ENCODE peak calls at places on chromosomes 13 and 19, in nine cellular contexts. E is CD8-positive, alpha-beta memory T cell; U is psoas muscle; C is neuronal stem cell; N is body of pancreas; H is hepatocyte; B is upper lobe of right lung; K is breast epithelium; F is pancreas. R is an unnamed sample.
A peak's percentile ranks its signal among the peaks of the same experiment; 100 is the strongest.

GRCh38 chr13:96677029-96677428 is 317.2 kb downstream of the OXGR1 start:
- DNase-seq in B (no peak), N (no peak), K (no peak), H (no peak), F (no peak), C (no peak), E (no peak), U (no peak), R (no peak)

GRCh38 chr13:97327521-97328221 is 105.5 kb downstream of the MBNL2 start:
- DNase-seq in K (no peak), B (no peak), F (no peak), E (no peak), N (no peak), U (no peak), C (no peak), H (no peak), R (no peak)

GRCh38 chr19:23509686-23510450 is 114.6 kb upstream of the ZNF91 start:
- DNase-seq in U (no peak), F (no peak), H (no peak), C (no peak), N (no peak), K (no peak), B (no peak), E (no peak), R (no peak)

GRCh38 chr13:21232196-21232595 is 55.7 kb downstream of the MRPL57 start:
- DNase-seq in C (no peak), F (no peak), N (no peak), E (no peak), B (no peak), H (peak; percentile 19), K (no peak), U (peak; percentile 27), R (no peak)

GRCh38 chr13:46031581-46032263 is 20.8 kb downstream of the ZC3H13 start:
- DNase-seq in K (no peak), U (no peak), N (no peak), C (no peak), B (no peak), H (no peak), E (no peak), F (no peak), R (no peak)

GRCh38 chr19:15457701-15458484 is 6.5 kb downstream of the RASAL3 start:
- DNase-seq in B (no peak), F (no peak), H (no peak), E (no peak), U (no peak), C (no peak), K (no peak), N (no peak), R (no peak)

GRCh38 chr13:113658836-113659235 is 838 bp upstream of the ATP4B start:
- DNase-seq in N (no peak), H (no peak), E (no peak), B (peak; percentile 45), K (peak; percentile 37), U (no peak), F (peak; percentile 37), C (no peak), R (no peak)

GRCh38 chr13:26021516-26021915 is 30.3 kb downstream of the SHISA2 start:
- DNase-seq in E (no peak), B (no peak), C (no peak), K (no peak), F (no peak), N (no peak), H (no peak), U (no peak), R (no peak)

GRCh38 chr19:17402982-17403855 is 2.2 kb downstream of the BST2 start:
- DNase-seq in C (peak; percentile 86), E (no peak), B (no peak), F (no peak), U (peak; percentile 44), K (no peak), N (no peak), H (peak; percentile 54), R (no peak)
- H3K4me3 ChIP-seq in C (peak overlapping the region; percentile 76), E (no peak overlapping the region), B (peak overlapping the region; percentile 55), F (peak overlapping the region; percentile 34), U (peak overlapping the region; percentile 65), K (peak overlapping the region; percentile 68), N (no peak overlapping the region), H (no peak overlapping the region), R (peak overlapping the region; percentile 70)

DNA sequence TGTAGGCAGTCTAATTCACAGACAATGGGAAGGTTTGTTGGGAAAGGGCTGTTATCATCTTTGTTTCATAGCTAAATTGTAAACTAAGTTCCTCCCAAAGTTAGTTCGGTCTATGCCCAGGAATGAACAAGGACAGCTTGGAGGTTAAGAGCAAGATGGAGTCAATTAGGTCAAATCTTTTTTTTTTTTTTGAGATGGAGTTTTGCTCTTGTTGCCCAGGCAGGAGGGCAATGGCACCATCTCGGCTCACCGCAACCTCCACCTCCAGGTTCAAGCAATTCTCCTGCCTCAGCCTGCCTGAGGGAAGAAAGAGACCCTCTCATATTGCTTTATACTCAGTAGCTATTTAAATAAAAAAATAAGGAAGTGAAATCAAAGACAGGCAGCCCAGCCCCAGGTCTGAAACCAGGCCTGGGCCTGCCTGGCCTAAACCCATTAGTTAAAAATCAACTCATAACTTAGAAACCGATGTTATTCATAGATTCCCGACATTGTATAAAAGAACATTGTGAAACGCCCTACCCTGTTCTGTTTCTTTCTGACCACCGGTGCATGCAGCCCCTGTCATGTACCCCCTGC is 297.4 kb upstream of the SGCG start:
- DNase-seq in N (no peak), E (no peak), H (no peak), C (no peak), K (no peak), F (no peak), B (no peak), U (no peak), R (no peak)
- H3K4me1 ChIP-seq in N (no peaks in the 10 kb centered on the region), E (no peaks in the 10 kb centered on the region), H (no peaks in the 10 kb centered on the region), C (peaks cover 25% of the 10 kb centered on the region), K (no peaks in the 10 kb centered on the region), F (no peaks in the 10 kb centered on the region), B (no peaks in the 10 kb centered on the region), U (no peaks in the 10 kb centered on the region), R (no peaks in the 10 kb centered on the region)

GRCh38 chr19:40379446-40380198 is 10.4 kb downstream of the HIPK4 start:
- DNase-seq in B (no peak), E (no peak), U (no peak), K (no peak), C (no peak), H (no peak), N (no peak), F (no peak), R (no peak)

GRCh38 chr19:40381321-40381720 is 8.7 kb downstream of the HIPK4 start:
- DNase-seq in E (no peak), N (no peak), F (no peak), B (no peak), K (no peak), C (no peak), H (no peak), U (no peak), R (no peak)

GRCh38 chr19:40387151-40387550 is 2.8 kb downstream of the HIPK4 start:
- DNase-seq in B (no peak), U (no peak), F (no peak), E (no peak), K (no peak), C (no peak), H (no peak), N (no peak), R (no peak)

GRCh38 chr19:40380199-40381037 is 9.6 kb downstream of the HIPK4 start:
- DNase-seq in C (no peak), U (no peak), F (no peak), N (no peak), B (no peak), E (no peak), H (no peak), K (no peak), R (no peak)

GRCh38 chr19:40383668-40384248 is 6.2 kb downstream of the HIPK4 start:
- DNase-seq in C (no peak), H (no peak), E (no peak), B (no peak), K (no peak), F (no peak), N (no peak), U (no peak), R (no peak)
- H3K36me3 ChIP-seq in C (peaks cover 13% of the 10 kb centered on the region), H (no peaks in the 10 kb centered on the region), E (no peaks in the 10 kb centered on the region), B (peaks cover 11% of the 10 kb centered on the region), K (no peaks in the 10 kb centered on the region), F (no peaks in the 10 kb centered on the region), N (peaks cover 1% of the 10 kb centered on the region), U (no peaks in the 10 kb centered on the region), R (no peaks in the 10 kb centered on the region)

GRCh38 chr13:91400094-91400462 is 1.7 kb downstream of the GPC5 start:
- DNase-seq in N (no peak), F (no peak), B (no peak), H (no peak), U (no peak), K (no peak), E (no peak), C (no peak), R (no peak)
- H3K4me3 ChIP-seq in N (no peak overlapping the region), F (no peak overlapping the region), B (peak overlapping the region; percentile 54), H (no peak overlapping the region), U (no peak overlapping the region), K (no peak overlapping the region), E (no peak overlapping the region), C (no peak overlapping the region), R (no peak overlapping the region)

GRCh38 chr19:48254529-48254970 is 1.2 kb downstream of the CARD8 start:
- DNase-seq in F (no peak), B (no peak), K (no peak), H (no peak), U (no peak), N (no peak), E (no peak), C (no peak), R (no peak)
- H3K4me1 ChIP-seq in F (peaks cover 13% of the 10 kb centered on the region), B (peaks cover 53% of the 10 kb centered on the region), K (no peaks in the 10 kb centered on the region), H (peaks cover 10% of the 10 kb centered on the region), U (peaks cover 14% of the 10 kb centered on the region), N (peaks cover 18% of the 10 kb centered on the region), E (peaks cover 81% of the 10 kb centered on the region), C (peaks cover 2% of the 10 kb centered on the region), R (peaks cover 16% of the 10 kb centered on the region)

GRCh38 chr13:99555149-99555548 is 53.9 kb downstream of the TM9SF2 start:
- DNase-seq in C (no peak), N (no peak), F (no peak), U (no peak), K (no peak), H (peak; percentile 39), B (no peak), E (no peak), R (no peak)

GRCh38 chr13:99556867-99557443 is 55.7 kb downstream of the TM9SF2 start:
- DNase-seq in C (no peak), K (no peak), H (no peak), N (no peak), U (no peak), F (no peak), B (no peak), E (no peak), R (no peak)

GRCh38 chr13:99548448-99548847 is 47.2 kb downstream of the TM9SF2 start:
- DNase-seq in B (no peak), H (no peak), N (no peak), C (no peak), U (no peak), F (no peak), K (no peak), E (no peak), R (no peak)

GRCh38 chr13:99558570-99559180 is 57.4 kb downstream of the TM9SF2 start:
- DNase-seq in B (no peak), E (no peak), F (no peak), N (no peak), H (no peak), U (no peak), C (no peak), K (no peak), R (no peak)

DNA sequence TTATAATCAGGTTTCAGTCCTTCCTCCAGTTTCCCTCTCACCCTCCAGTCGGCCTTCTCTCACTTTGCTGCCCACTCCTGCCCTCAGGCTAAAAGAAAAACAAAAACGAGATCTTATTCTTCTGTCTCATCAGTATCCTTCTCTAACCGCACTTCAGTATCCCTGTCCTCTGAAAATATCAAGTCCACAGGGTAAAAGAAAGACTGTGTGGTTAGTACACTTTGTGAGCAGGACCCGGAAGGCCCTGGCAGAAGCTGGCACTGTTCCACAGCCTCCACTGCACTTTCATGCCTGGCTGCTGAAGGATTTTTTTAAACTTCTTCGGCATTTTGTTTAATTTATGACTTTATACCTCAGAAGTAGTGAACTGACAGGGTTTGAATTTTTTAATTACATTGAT is 51.8 kb downstream of the TM9SF2 start:
- DNase-seq in C (no peak), N (no peak), K (no peak), U (no peak), B (no peak), H (no peak), E (no peak), F (no peak), R (no peak)
- H3K36me3 ChIP-seq in C (peaks cover 14% of the 10 kb centered on the region), N (peaks cover 34% of the 10 kb centered on the region), K (no peaks in the 10 kb centered on the region), U (peaks cover 6% of the 10 kb centered on the region), B (peaks cover 94% of the 10 kb centered on the region), H (peaks cover 4% of the 10 kb centered on the region), E (peaks cover 45% of the 10 kb centered on the region), F (no peaks in the 10 kb centered on the region), R (peaks cover 19% of the 10 kb centered on the region)